ENCODE peak calls at places on chromosome 9, in nine cellular contexts. W is CD4-positive, alpha-beta memory T cell; Q is aorta; L is esophagus squamous epithelium; B is prostate gland; T is GM23248; J is HCT116; D is upper lobe of right lung; M is IMR-90. K is an unnamed sample.

GRCh38 chr9:33132249-33132772 is 34.8 kb downstream of the B4GALT1 start:
- DNase-seq in D (no peak), Q (no peak), M (peak; percentile 90), J (no peak), T (peak; percentile 94), W (no peak), L (no peak), B (no peak), K (no peak)

GRCh38 chr9:108186996-108187395 is 668.8 kb downstream of the ACTL7B start:
- DNase-seq in M (peak; percentile 72), T (peak; percentile 34), J (no peak), L (no peak), D (no peak), Q (peak; percentile 71), B (no peak), W (no peak), K (no peak)

GRCh38 chr9:116471093-116471906 is 215.8 kb upstream of the TRIM32 start:
- DNase-seq in Q (peak; percentile 78), B (no peak), L (no peak), D (no peak), W (no peak), J (no peak), T (peak; percentile 23), M (peak; percentile 53), K (no peak)

GRCh38 chr9:120841930-120842684 is 615 bp downstream of the PSMD5 start:
- DNase-seq in L (no peak), J (no peak), Q (no peak), B (peak; percentile 30), D (no peak), T (peak; percentile 63), M (peak; percentile 5), W (no peak), K (no peak)

GRCh38 chr9:77475641-77476473 is 172.3 kb downstream of the GNA14 start:
- DNase-seq in J (no peak), W (peak; percentile 47), L (no peak), T (peak; percentile 88), D (no peak), M (peak; percentile 28), Q (no peak), B (no peak), K (no peak)

GRCh38 chr9:75866273-75866871 is 24.1 kb upstream of the PCSK5 start:
- DNase-seq in D (no peak), J (peak; percentile 48), L (no peak), T (peak; percentile 44), M (peak; percentile 44), W (peak; percentile 37), B (peak; percentile 35), Q (no peak), K (peak; percentile 5)

GRCh38 chr9:78238061-78239038 is 2.5 kb downstream of the CEP78 start:
- DNase-seq in M (no peak), J (no peak), D (no peak), T (no peak), Q (no peak), W (no peak), L (no peak), B (no peak), K (no peak)

GRCh38 chr9:91481971-91482370 is 58.3 kb upstream of the NFIL3 start:
- DNase-seq in D (no peak), J (no peak), B (no peak), Q (no peak), L (no peak), T (peak; percentile 28), M (no peak), W (no peak), K (no peak)

GRCh38 chr9:126439402-126439765 is 112.8 kb downstream of the MVB12B start:
- DNase-seq in B (no peak), J (no peak), W (no peak), D (no peak), T (peak; percentile 92), Q (no peak), M (peak; percentile 81), L (no peak), K (no peak)

GRCh38 chr9:93091453-93092081 is 4.5 kb upstream of the CARD19 start:
- DNase-seq in M (peak; percentile 90), Q (peak; percentile 61), L (no peak), T (peak; percentile 84), D (peak; percentile 63), J (peak; percentile 73), B (no peak), W (no peak), K (no peak)

GRCh38 chr9:9003184-9003583 is 1203.6 kb upstream of the DMAC1 start:
- DNase-seq in Q (no peak), T (no peak), D (no peak), L (no peak), M (no peak), B (no peak), W (no peak), J (no peak), K (no peak)

GRCh38 chr9:125631391-125632085 is 75.5 kb downstream of the MAPKAP1 start:
- DNase-seq in B (peak; percentile 12), J (no peak), D (no peak), T (peak; percentile 78), Q (no peak), L (no peak), W (peak; percentile 26), M (peak; percentile 57), K (no peak)

GRCh38 chr9:128540630-128541355 is 11.6 kb upstream of the SPTAN1 start:
- DNase-seq in L (no peak), B (no peak), D (no peak), M (no peak), Q (no peak), W (no peak), J (no peak), T (no peak), K (no peak)

GRCh38 chr9:116860509-116861120 is 173.5 kb downstream of the TRIM32 start:
- DNase-seq in D (no peak), M (peak; percentile 63), Q (peak; percentile 55), T (peak; percentile 79), J (peak; percentile 51), W (no peak), L (no peak), B (peak; percentile 46), K (no peak)

DNA sequence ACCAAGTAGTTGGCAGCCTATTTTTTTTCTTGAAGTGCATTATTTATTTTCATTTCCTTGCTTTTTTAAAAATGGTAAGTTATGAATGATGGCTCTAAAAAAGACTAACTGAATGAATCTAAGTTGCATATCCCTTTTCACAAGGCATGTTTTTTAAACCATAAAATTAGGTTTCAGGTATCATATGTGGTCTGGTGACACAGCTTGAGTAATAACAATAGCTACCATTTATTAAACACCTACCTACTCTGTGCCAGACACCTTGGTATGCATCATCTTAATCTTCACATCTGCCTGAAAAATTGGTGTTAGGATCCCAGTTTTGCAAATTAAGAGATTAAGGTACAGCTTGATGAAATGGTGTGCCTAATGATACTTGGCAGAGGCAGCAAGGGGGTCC is 4.3 kb upstream of the GABBR2 start:
- DNase-seq in B (no peak), L (no peak), M (no peak), T (no peak), D (no peak), J (no peak), Q (no peak), W (no peak), K (no peak)
- H3K27me3 ChIP-seq in B (peaks cover 9% of the 10 kb centered on the region), L (peaks cover 15% of the 10 kb centered on the region), M (peaks cover 34% of the 10 kb centered on the region), T (peaks cover 18% of the 10 kb centered on the region), D (peaks cover 35% of the 10 kb centered on the region), J (peaks cover 31% of the 10 kb centered on the region), Q (no peaks in the 10 kb centered on the region), W (no peaks in the 10 kb centered on the region), K (no peaks in the 10 kb centered on the region)

DNA sequence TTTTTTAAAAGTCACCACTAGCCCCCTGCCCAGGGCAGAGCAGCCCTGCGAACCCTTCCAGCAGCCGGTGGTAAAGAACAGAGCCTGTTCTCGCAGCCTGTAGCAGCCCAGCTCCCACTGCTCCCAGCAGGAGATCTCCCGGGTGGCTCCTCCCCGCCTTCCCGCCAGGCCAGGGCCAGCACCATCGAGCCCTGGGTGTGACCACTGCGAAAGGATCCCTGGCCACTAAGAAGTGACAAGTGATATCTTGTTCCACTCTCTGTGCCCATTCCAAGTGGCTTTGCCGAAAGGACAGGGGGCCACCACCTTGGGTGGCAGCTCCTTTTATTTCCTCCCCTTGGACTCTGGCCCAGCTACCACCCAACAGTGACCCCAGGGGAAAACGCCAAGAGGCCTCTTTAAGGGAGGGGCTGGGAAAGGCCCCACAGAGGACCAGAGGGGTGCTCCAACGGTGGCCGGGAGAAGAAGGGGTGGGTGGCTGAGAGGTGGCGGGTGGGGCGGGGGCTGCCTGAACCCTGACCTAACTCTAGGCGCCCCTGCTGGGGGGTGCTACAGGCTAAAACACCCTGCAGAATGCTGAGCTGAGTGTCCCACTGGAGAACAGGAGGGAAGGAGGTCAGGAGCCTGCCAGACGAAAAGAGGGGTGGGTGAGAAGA is 1.6 kb downstream of the NACC2 start:
- DNase-seq in L (no peak), W (no peak), M (no peak), T (peak; percentile 66), Q (no peak), B (no peak), D (no peak), J (no peak), K (no peak)
- H3K4me3 ChIP-seq in L (peak overlapping the region; percentile 70), W (no peak overlapping the region), M (peak overlapping the region; percentile 94), T (peak overlapping the region; percentile 85), Q (peak overlapping the region; percentile 86), B (peak overlapping the region; percentile 96), D (peak overlapping the region; percentile 84), J (peak overlapping the region; percentile 78), K (peak overlapping the region; percentile 66)

DNA sequence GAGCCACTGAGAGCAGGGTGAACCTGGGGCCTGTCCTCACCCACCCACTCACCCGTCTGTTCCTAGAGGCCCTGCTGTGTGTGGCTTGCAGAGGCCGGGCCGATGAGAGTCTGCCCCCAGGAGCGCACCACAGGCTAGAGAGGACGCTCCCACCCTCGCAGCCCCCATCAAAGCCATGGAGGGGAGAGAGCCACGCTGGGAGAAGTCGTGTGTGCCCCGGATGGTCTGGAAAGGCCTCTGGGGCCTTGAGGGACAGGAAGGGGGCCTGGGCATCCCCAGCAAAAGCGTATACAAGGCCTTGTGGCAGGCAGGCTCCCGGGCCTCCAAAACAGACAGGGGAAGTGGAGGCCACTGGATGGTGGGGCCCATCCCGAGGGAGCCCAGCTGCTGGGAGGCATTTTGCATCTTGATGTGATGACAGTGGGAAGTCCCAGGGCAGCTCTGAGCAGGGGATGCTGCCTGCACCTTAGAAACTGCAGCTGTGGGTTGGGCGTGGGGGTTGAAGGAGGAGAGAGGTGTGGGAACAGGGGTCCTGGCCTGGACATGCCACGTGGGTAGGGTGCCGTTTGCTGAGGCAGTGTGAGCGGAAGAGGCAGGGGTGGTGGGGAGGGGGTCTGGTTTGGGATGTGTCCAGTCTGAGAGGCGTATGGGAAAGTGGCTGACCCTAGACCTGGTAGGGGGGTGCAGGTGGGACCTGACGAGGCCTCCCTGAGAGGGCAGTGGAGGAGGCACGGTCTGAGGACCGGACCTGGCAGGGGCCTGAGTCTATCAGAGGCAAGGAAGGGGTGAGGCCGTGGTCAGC is 43.0 kb upstream of the NOTCH1 start:
- DNase-seq in B (no peak), J (no peak), Q (no peak), W (no peak), T (no peak), L (no peak), D (no peak), M (no peak), K (no peak)
- H3K27me3 ChIP-seq in B (no peaks in the 10 kb centered on the region), J (no peaks in the 10 kb centered on the region), Q (no peaks in the 10 kb centered on the region), W (no peaks in the 10 kb centered on the region), T (no peaks in the 10 kb centered on the region), L (no peaks in the 10 kb centered on the region), D (no peaks in the 10 kb centered on the region), M (peaks cover 7% of the 10 kb centered on the region), K (no peaks in the 10 kb centered on the region)

DNA sequence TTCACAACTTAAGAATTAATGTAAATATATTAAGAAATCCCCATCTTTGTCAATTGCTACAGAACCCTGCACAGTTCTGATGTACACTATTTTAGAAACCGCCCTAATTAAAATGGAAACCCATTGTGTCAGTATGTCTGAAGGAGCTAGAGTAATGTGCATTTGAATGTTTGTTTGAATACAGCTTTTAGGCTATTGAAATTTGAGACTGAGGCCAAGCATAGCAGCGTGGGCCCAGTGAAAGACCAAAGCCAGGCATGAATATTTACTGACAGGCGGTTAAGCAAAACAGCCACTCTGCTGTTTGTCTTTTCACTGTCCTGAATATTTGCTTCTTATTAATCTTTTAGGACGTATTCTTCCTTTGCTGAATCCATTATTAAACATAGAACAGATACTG is 252.3 kb downstream of the IZUMO3 start:
- DNase-seq in L (no peak), T (no peak), M (no peak), Q (no peak), D (no peak), J (no peak), B (no peak), W (no peak), K (no peak)
- H3K4me3 ChIP-seq in L (no peak overlapping the region), T (no peak overlapping the region), M (no peak overlapping the region), Q (no peak overlapping the region), D (no peak overlapping the region), J (no peak overlapping the region), B (no peak overlapping the region), W (no peak overlapping the region), K (no peak overlapping the region)

K was measured in effector memory CD4-positive, alpha-beta T cell.